ENCODE peak calls at places on chromosomes 2 and 18, in ten cellular contexts. D, M, R, T, Q, B, J, A, Y and W are unnamed samples.

GRCh38 chr18:2510416-2510815 is 60.9 kb downstream of the METTL4 start:
- DNase-seq in D (no peak), M (no peak), R (no peak), T (no peak), Q (no peak), B (no peak), J (no peak), A (no peak), Y (no peak), W (no peak)

GRCh38 chr2:232876978-232877441 is 6.9 kb downstream of the SNORC start:
- DNase-seq in D (no peak), M (no peak), R (no peak), T (peak; percentile 47), Q (no peak), B (no peak), J (no peak), A (no peak), Y (peak; percentile 73), W (no peak)

GRCh38 chr2:121187922-121188411 is 97.0 kb downstream of the TFCP2L1 start:
- DNase-seq in D (no peak), M (no peak), R (no peak), T (no peak), Q (no peak), B (no peak), J (no peak), A (no peak), Y (no peak), W (no peak)

GRCh38 chr2:6394266-6394665 is 471.4 kb downstream of the CMPK2 start:
- DNase-seq in D (no peak), M (no peak), R (no peak), T (no peak), Q (no peak), B (no peak), J (no peak), A (no peak), Y (no peak), W (no peak)

GRCh38 chr18:9642799-9643445 is 28.6 kb upstream of the PPP4R1 start:
- DNase-seq in D (peak; percentile 56), M (no peak), R (no peak), T (no peak), Q (no peak), B (no peak), J (peak; percentile 38), A (no peak), Y (no peak), W (peak; percentile 53)

GRCh38 chr2:112941753-112942653 is 31.0 kb downstream of the IL37 start:
- DNase-seq in D (peak; percentile 95), M (peak; percentile 90), R (no peak), T (no peak), Q (peak; percentile 87), B (peak; percentile 35), J (peak; percentile 84), A (peak; percentile 76), Y (peak; percentile 83), W (peak; percentile 89)

GRCh38 chr18:79454034-79454735 is 58.5 kb downstream of the NFATC1 start:
- DNase-seq in D (no peak), M (no peak), R (no peak), T (no peak), Q (no peak), B (no peak), J (peak; percentile 22), A (peak; percentile 10), Y (no peak), W (no peak)

GRCh38 chr2:181790716-181791649 is 100.5 kb upstream of the ITPRID2 start:
- DNase-seq in D (no peak), M (no peak), R (no peak), T (no peak), Q (peak; percentile 67), B (no peak), J (peak; percentile 99), A (peak; percentile 99), Y (no peak), W (peak; percentile 93)

GRCh38 chr2:157784169-157784822 is 91.8 kb downstream of the ACVR1 start:
- DNase-seq in D (peak; percentile 49), M (no peak), R (peak; percentile 64), T (no peak), Q (no peak), B (no peak), J (peak; percentile 52), A (peak; percentile 21), Y (peak; percentile 85), W (peak; percentile 88)

GRCh38 chr18:41858761-41859555 is 96.1 kb upstream of the PIK3C3 start:
- DNase-seq in D (no peak), M (no peak), R (no peak), T (no peak), Q (no peak), B (no peak), J (peak; percentile 12), A (no peak), Y (no peak), W (no peak)

GRCh38 chr2:42844901-42845685 is 52.7 kb upstream of the HAAO start:
- DNase-seq in D (no peak), M (no peak), R (no peak), T (no peak), Q (no peak), B (no peak), J (no peak), A (peak; percentile 88), Y (no peak), W (no peak)

GRCh38 chr18:48924621-48925601 is 25.9 kb downstream of the SMAD7 start:
- DNase-seq in D (no peak), M (peak; percentile 44), R (no peak), T (no peak), Q (no peak), B (no peak), J (no peak), A (no peak), Y (peak; percentile 3), W (no peak)

GRCh38 chr2:59277656-59278055 is 1036.5 kb upstream of the FANCL start:
- DNase-seq in D (no peak), M (no peak), R (no peak), T (no peak), Q (no peak), B (no peak), J (no peak), A (no peak), Y (no peak), W (peak; percentile 88)

GRCh38 chr2:37588316-37588777 is 83.1 kb downstream of the CDC42EP3 start:
- DNase-seq in D (no peak), M (no peak), R (no peak), T (no peak), Q (no peak), B (no peak), J (no peak), A (peak; percentile 43), Y (no peak), W (peak; percentile 35)

GRCh38 chr2:155525194-155525593 is 807.3 kb downstream of the NR4A2 start:
- DNase-seq in D (no peak), M (no peak), R (no peak), T (no peak), Q (no peak), B (no peak), J (no peak), A (no peak), Y (no peak), W (peak; percentile 6)

GRCh38 chr18:644395-645004 is 13.0 kb upstream of the TYMS start:
- DNase-seq in D (no peak), M (no peak), R (no peak), T (no peak), Q (no peak), B (no peak), J (no peak), A (no peak), Y (no peak), W (no peak)
- TF ChIP-seq CTCF in D (no peak), M (no peak), R (no peak), T (no peak), Q (no peak), B (no peak), J (peak; percentile 11), A (no peak), Y (no peak), W (no peak)

GRCh38 chr2:223526106-223526505 is 76.1 kb downstream of the SCG2 start:
- DNase-seq in D (no peak), M (no peak), R (no peak), T (no peak), Q (no peak), B (no peak), J (no peak), A (no peak), Y (no peak), W (peak; percentile 25)
- TF ChIP-seq CTCF in D (no peak), M (no peak), R (no peak), T (no peak), Q (no peak), B (no peak), J (no peak), A (no peak), Y (no peak), W (no peak)

DNA sequence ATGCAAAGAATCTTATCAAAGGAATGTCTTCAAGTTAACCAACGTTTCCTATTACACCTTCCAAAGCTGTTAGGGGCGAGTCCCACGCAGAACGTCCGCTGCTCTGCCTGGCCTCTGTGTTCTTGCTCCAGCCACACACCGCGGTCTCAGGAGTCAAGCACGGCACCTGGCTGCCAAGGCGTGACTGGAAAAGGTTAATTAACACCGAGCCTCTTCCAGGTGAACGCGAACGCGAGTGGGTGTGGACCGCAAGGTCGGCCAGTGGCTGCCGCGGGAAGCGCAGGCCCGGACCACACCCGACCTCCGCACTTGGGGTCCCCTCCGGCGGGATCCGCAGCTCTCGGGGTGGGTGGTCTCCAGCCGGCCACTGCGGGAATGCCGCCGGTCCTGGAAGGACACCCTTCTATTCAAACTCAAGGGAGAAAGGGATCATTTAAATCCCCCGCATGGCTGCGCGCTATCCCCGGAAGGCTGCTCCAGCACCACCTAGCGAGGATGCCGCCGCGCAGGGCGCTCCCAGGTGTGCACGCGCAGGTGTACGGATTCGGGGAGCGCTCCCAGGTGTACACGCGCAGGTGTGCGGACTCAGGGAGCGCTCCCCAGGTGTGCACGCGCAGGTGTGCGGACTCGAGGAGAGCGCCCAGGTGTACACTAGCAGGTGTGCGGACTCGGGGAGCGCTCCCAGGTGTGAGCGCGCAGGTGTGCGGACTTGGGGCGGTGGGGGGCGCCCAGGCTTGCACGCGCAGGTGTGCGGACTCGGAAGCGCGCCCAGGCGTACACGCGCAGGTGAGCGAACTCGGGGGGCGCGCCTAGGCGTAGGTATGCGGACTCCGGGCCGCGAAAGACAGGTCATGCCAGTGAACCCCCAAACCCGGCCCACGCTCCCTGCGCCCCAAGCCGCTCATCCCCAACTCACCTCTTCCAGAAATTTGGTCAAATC is 662 bp downstream of the CYB5A start:
- DNase-seq in D (peak; percentile 85), M (peak; percentile 71), R (no peak), T (no peak), Q (peak; percentile 7), B (no peak), J (no peak), A (no peak), Y (peak; percentile 81), W (peak; percentile 64)
- TF ChIP-seq CTCF in D (peak; percentile 58), M (peak; percentile 27), R (no peak), T (no peak), Q (no peak), B (peak; percentile 2), J (no peak), A (no peak), Y (peak; percentile 38), W (no peak)

GRCh38 chr2:104318001-104318555 is 535.8 kb upstream of the POU3F3 start:
- DNase-seq in D (no peak), M (no peak), R (no peak), T (no peak), Q (no peak), B (no peak), J (no peak), A (no peak), Y (no peak), W (no peak)

DNA sequence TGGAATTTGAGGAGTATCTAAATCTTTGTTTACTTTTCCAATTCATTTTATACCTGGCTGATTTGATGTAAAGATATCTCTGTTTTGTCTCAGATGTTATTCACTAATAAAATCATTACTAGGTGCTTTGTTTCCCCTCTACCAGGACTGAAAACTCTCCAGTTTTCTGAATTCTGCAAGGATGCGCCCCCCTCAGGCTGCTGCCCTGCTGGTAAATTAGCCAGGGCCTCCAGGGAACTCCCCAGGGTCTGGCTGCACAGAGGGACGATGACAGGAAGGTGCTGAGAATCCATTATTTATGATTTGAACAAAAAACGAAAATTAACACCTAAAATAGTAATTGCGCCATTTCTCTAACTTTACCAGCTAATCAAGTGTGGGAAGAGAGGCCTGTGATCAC is 541.2 kb upstream of the POU3F3 start:
- DNase-seq in D (peak; percentile 33), M (peak; percentile 18), R (no peak), T (no peak), Q (no peak), B (no peak), J (no peak), A (no peak), Y (no peak), W (no peak)
- TF ChIP-seq CTCF in D (peak; percentile 60), M (peak; percentile 52), R (no peak), T (no peak), Q (no peak), B (no peak), J (no peak), A (no peak), Y (no peak), W (no peak)